ENCODE peak calls at places on chromosomes 4 and X, in five cellular contexts. X, Q, W, O and Y are unnamed samples.

GRCh38 chr4:6281436-6282144 is 11.9 kb downstream of the WFS1 start:
- DNase-seq in X (no peak), Q (no peak), W (peak; percentile 48), O (no peak), Y (no peak)

GRCh38 chr4:38605794-38606586 is 58.0 kb upstream of the KLF3 start:
- DNase-seq in X (no peak), Q (no peak), W (no peak), O (no peak), Y (no peak)

GRCh38 chr4:105352826-105353225 is 121.0 kb downstream of the PPA2 start:
- DNase-seq in X (no peak), Q (no peak), W (no peak), O (no peak), Y (no peak)

GRCh38 chrX:133215747-133216146 is 2.4 kb downstream of the TFDP3 start:
- DNase-seq in X (no peak), Q (no peak), W (no peak), O (no peak), Y (no peak)

GRCh38 chrX:10135561-10136399 is 21.0 kb upstream of the CLCN4 start:
- DNase-seq in X (no peak), Q (no peak), W (no peak), O (no peak), Y (no peak)

GRCh38 chr4:6619466-6620255 is 20.8 kb upstream of the MRFAP1 start:
- DNase-seq in X (no peak), Q (no peak), W (no peak), O (no peak), Y (no peak)

GRCh38 chr4:68132342-68132741 is 2.7 kb upstream of the TMPRSS11F start:
- DNase-seq in X (no peak), Q (no peak), W (no peak), O (no peak), Y (no peak)

GRCh38 chr4:143076723-143077122 is 108.0 kb upstream of the USP38 start:
- DNase-seq in X (no peak), Q (no peak), W (no peak), O (no peak), Y (no peak)

GRCh38 chr4:54802336-54802735 is 144.6 kb downstream of the KIT start:
- DNase-seq in X (no peak), Q (no peak), W (no peak), O (no peak), Y (no peak)

GRCh38 chr4:79626102-79626501 is 218.1 kb upstream of the GK2 start:
- DNase-seq in X (no peak), Q (no peak), W (no peak), O (no peak), Y (no peak)

GRCh38 chr4:130563891-130564418 is 1468.0 kb downstream of the C4orf33 start:
- DNase-seq in X (no peak), Q (no peak), W (no peak), O (no peak), Y (no peak)

GRCh38 chr4:176193898-176194297 is 1.5 kb downstream of the SPATA4 start:
- DNase-seq in X (no peak), Q (no peak), W (no peak), O (no peak), Y (no peak)

GRCh38 chrX:46325312-46325877 is 219.8 kb downstream of the ZNF674 start:
- DNase-seq in X (no peak), Q (no peak), W (no peak), O (no peak), Y (no peak)

GRCh38 chrX:150841466-150842197 is 56.8 kb downstream of the CD99L2 start:
- DNase-seq in X (no peak), Q (no peak), W (no peak), O (no peak), Y (no peak)

GRCh38 chr4:141389649-141390048 is 169.0 kb downstream of the ZNF330 start:
- DNase-seq in X (no peak), Q (no peak), W (no peak), O (no peak), Y (no peak)

GRCh38 chrX:134144231-134144630 is 92.8 kb upstream of the CCDC160 start:
- DNase-seq in X (no peak), Q (no peak), W (no peak), O (no peak), Y (no peak)

GRCh38 chr4:37232315-37232714 is 12.2 kb upstream of the NWD2 start:
- DNase-seq in X (no peak), Q (no peak), W (no peak), O (no peak), Y (no peak)

GRCh38 chrX:107940095-107940494 is 42.1 kb downstream of the TEX13B start:
- DNase-seq in X (no peak), Q (no peak), W (no peak), O (no peak), Y (no peak)

GRCh38 chrX:129696463-129697155 is 41.9 kb upstream of the APLN start:
- DNase-seq in X (no peak), Q (no peak), W (no peak), O (no peak), Y (no peak)

GRCh38 chrX:106999002-106999975 is 723 bp downstream of the MORC4 start:
- DNase-seq in X (peak; percentile 65), Q (no peak), W (peak; percentile 63), O (peak; percentile 60), Y (peak; percentile 31)

GRCh38 chrX:12245650-12246645 is 107.7 kb downstream of the FRMPD4 start:
- DNase-seq in X (no peak), Q (no peak), W (no peak), O (no peak), Y (no peak)

GRCh38 chrX:44400588-44400987 is 57.1 kb upstream of the EFHC2 start:
- DNase-seq in X (no peak), Q (no peak), W (no peak), O (no peak), Y (no peak)

GRCh38 chrX:100083146-100083715 is 326.8 kb downstream of the PCDH19 start:
- DNase-seq in X (no peak), Q (no peak), W (no peak), O (no peak), Y (no peak)

GRCh38 chr4:103429283-103429682 is 231.1 kb upstream of the CENPE start:
- DNase-seq in X (no peak), Q (no peak), W (no peak), O (no peak), Y (no peak)

GRCh38 chrX:21375795-21376069 is 1.5 kb downstream of the CNKSR2 start:
- DNase-seq in X (no peak), Q (no peak), W (no peak), O (no peak), Y (no peak)

GRCh38 chr4:73852771-73853170 is 325 bp upstream of the PF4V1 start:
- DNase-seq in X (no peak), Q (no peak), W (no peak), O (no peak), Y (no peak)

GRCh38 chr4:98536631-98537030 is 121.8 kb downstream of the TSPAN5 start:
- DNase-seq in X (no peak), Q (no peak), W (no peak), O (no peak), Y (no peak)

DNA sequence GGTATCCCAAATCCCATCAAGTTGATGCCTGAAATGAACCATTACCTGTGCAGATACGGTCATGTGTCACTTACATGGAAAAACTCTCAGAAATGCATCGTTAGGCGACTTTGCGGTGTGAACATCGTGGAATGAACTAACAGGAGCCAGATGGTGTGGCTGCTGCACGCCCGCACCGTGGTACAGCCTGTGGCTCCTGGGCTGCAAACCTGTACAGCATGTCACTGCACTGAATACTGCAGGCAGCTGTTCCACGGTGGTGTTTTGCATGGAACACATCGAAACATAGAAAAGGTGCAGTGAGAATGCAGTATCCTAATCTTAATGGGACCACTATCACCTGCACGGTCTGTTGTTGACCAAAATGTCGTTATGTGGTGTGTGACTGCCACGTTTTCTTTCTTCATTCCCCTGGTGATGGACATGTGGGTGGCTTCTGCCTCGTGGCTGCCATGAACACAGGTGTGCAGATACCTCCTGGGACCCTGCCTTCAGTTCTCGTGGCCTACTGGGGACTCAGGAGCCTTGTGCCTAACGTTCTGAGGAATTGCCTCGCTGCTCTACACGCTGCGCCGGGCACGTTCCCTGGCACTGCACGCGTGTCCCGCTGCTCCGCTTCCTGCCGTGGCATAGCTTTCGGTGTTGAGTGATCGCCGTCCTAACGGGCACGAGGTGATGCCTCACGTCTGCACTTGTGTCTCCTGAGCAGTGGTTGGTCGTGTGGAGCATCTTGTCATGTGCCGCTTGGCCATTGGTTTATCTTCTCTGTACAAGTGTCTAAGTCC is 18.5 kb downstream of the MAEA start:
- DNase-seq in X (no peak), Q (no peak), W (no peak), O (peak; percentile 39), Y (no peak)
- H3K27ac ChIP-seq in X (no peak overlapping the region), Q (no peak overlapping the region), W (no peak overlapping the region), O (no peak overlapping the region), Y (no peak overlapping the region)

GRCh38 chr4:185719493-185719843 is 92.5 kb downstream of the SORBS2 start:
- DNase-seq in X (no peak), Q (no peak), W (no peak), O (no peak), Y (no peak)
- H3K27ac ChIP-seq in X (peak overlapping the region; percentile 58), Q (peak overlapping the region; percentile 62), W (peak overlapping the region; percentile 89), O (no peak overlapping the region), Y (no peak overlapping the region)

DNA sequence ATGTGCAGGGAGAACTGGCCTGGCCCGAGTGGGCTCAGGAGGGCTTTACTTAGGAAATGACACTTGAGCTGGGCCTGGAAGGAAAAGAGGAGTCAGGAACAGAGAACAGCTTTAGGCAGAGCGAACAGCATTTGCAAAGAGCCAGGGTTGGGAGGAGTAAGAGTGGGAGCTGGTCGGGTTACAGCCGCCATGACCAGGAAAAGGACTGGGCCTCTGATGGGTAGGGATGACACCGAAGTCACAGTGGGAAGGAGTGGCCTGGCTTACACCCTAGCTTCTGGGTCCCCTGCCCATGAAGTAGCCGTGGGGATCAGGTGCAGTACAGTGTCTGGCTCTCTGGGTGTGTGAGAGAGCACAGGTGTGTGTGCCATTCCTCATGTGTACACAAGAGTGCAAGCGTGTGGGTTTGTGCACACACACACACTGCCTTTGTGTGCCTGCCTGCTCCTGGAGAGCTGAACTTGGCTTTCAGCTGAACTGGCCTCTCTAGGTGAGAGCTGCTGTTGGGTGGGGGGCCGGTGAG is 31.6 kb downstream of the TRMT44 start:
- DNase-seq in X (no peak), Q (no peak), W (no peak), O (no peak), Y (no peak)
- H3K27ac ChIP-seq in X (no peak overlapping the region), Q (peak overlapping the region; percentile 79), W (peak overlapping the region; percentile 60), O (peak overlapping the region; percentile 31), Y (no peak overlapping the region)

GRCh38 chrX:30876367-30876766 is 12.7 kb downstream of the TAB3 start:
- DNase-seq in X (no peak), Q (no peak), W (no peak), O (no peak), Y (no peak)
- H3K27ac ChIP-seq in X (no peak overlapping the region), Q (no peak overlapping the region), W (no peak overlapping the region), O (no peak overlapping the region), Y (no peak overlapping the region)

DNA sequence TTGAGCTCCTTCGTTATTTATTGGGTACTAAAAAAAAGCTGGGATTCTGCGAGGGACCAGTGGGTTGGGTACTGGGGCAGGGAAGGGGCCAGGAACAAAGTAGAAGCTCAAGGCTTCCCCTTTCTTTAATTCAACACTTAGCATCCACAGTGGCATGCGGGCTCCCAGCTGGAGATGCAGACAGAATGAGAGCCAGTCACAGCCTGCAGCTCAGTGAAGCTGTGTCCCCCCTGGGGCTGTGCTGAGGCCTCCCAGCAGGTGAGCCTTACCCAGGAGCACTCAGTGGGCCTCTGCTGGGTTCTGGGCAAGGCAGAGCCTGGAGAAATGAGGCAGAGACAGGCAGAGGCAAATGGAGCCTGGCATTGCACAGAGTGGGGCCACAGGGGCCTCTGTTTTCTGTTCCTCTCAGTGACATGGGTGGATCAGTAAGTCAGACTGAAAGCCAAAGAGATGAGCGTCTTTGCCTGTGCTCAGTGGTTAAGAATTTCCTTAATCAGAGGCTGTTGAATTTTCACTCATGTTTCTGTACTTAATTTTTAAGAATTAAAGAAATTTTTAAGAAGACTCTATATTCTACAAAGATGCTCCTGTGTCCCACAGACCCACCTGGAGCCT is 181.4 kb upstream of the RBPJ start:
- DNase-seq in X (no peak), Q (no peak), W (no peak), O (no peak), Y (no peak)
- H3K27ac ChIP-seq in X (no peak overlapping the region), Q (no peak overlapping the region), W (no peak overlapping the region), O (no peak overlapping the region), Y (no peak overlapping the region)